ENCODE peak calls at places on chromosomes 7 and 10, in four cellular contexts. Y is H1, A is mesendoderm, G is IMR-90. I is an unnamed sample.
A peak's percentile ranks its signal among the peaks of the same experiment; 100 is the strongest.

GRCh38 chr7:22393825-22394458 is 37.0 kb upstream of the RAPGEF5 start:
- DNase-seq in A (peak; percentile 18), Y (no peak), G (peak; percentile 48), I (no peak)

GRCh38 chr7:8668627-8669500 is 235.5 kb downstream of the NXPH1 start:
- DNase-seq in A (no peak), Y (no peak), G (no peak), I (no peak)

GRCh38 chr10:86594535-86594934 is 59.8 kb upstream of the OPN4 start:
- DNase-seq in Y (no peak), A (peak; percentile 51), G (peak; percentile 60), I (no peak)

GRCh38 chr7:136303162-136303561 is 326.0 kb upstream of the MTPN start:
- DNase-seq in A (no peak), Y (no peak), G (no peak), I (no peak)

GRCh38 chr10:12337973-12338372 is 11.4 kb upstream of the CAMK1D start:
- DNase-seq in G (peak; percentile 32), A (no peak), Y (no peak), I (no peak)

GRCh38 chr10:78648256-78648860 is 420.4 kb upstream of the ZMIZ1 start:
- DNase-seq in G (peak; percentile 55), A (no peak), Y (no peak), I (no peak)

GRCh38 chr10:19872504-19873271 is 56.5 kb downstream of the PLXDC2 start:
- DNase-seq in A (no peak), Y (no peak), G (no peak), I (no peak)

GRCh38 chr10:112653215-112653614 is 206.2 kb downstream of the VTI1A start:
- DNase-seq in G (no peak), A (no peak), Y (no peak), I (no peak)

GRCh38 chr10:119518936-119519335 is 23.6 kb downstream of the RGS10 start:
- DNase-seq in Y (no peak), G (no peak), A (no peak), I (no peak)
- H2BK15ac ChIP-seq in Y (no peak overlapping the region), G (no peak overlapping the region), A (no peak overlapping the region), I (no peak overlapping the region)

GRCh38 chr10:670038-670437 is 19.4 kb downstream of the DIP2C start:
- DNase-seq in Y (no peak), A (no peak), G (no peak), I (no peak)
- H3K23ac ChIP-seq in Y (no peak overlapping the region), A (no peak overlapping the region), G (peak overlapping the region; percentile 7), I (peak overlapping the region; percentile 69)

GRCh38 chr10:17650416-17650815 is 6.5 kb downstream of the STAM start:
- DNase-seq in G (no peak), A (no peak), Y (no peak), I (no peak)
- H3K9ac ChIP-seq in G (no peak overlapping the region), A (peak overlapping the region; percentile 24), Y (no peak overlapping the region), I (no peak overlapping the region)

GRCh38 chr7:149261321-149261828 is 621 bp upstream of the ZNF783 start:
- DNase-seq in A (peak; percentile 39), Y (no peak), G (peak; percentile 52), I (no peak)
- H2BK15ac ChIP-seq in A (no peak overlapping the region), Y (no peak overlapping the region), G (no peak overlapping the region), I (no peak overlapping the region)

DNA sequence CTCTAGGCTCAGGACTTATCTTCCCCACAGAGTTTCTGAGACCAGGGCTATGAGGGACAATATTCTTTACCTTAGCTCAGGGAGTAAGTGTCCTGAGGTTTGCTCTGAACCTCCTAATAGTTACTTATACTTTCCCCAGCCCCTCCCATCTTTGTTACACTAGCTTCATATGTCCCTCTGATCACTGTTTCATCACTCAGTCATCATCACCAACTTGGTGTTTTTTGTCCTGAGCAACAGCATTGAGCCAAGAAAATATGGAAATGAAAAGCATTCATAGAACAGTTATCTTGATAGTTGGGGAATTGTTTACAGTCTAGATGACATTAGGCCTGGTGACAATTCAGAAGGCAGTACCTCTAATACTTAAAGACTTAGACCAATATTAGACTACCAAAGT is at the start of gene PRSS37:
- DNase-seq in A (no peak), Y (no peak), G (no peak), I (no peak)
- H3K23ac ChIP-seq in A (no peak within 1 kb of the TSS), Y (no peak within 1 kb of the TSS), G (no peak within 1 kb of the TSS), I (no peak within 1 kb of the TSS)

DNA sequence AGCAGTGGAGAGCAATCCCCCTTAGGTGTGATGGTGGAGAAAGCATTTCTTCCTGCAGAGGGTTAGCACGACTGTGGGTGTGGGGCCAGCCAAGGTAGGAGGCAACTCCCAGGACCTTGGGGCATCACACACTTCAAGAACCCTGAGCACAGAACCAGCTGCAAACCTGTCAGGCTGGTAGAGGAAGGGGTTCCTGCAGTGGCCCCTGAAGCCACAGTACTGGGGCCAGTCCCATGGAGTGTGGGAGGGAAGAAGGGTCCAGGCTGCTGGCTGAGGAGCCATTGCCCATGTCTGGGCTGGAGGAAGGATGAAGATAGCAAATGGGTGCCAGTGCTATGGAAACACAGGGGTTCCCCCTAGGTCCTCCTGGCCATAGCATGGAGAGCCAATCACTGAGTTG is 110.5 kb downstream of the VWC2 start:
- DNase-seq in G (no peak), Y (no peak), A (no peak), I (no peak)
- H3K9ac ChIP-seq in G (no peak overlapping the region), Y (no peak overlapping the region), A (no peak overlapping the region), I (no peak overlapping the region)

GRCh38 chr7:1617957-1618356 is 48.1 kb upstream of the PSMG3 start:
- DNase-seq in G (no peak), A (no peak), Y (no peak), I (no peak)
- H2BK15ac ChIP-seq in G (no peak overlapping the region), A (no peak overlapping the region), Y (no peak overlapping the region), I (no peak overlapping the region)

I was measured in neuronal stem cell.